ENCODE peak calls at places on chromosome 11, in six cellular contexts. S is mesendoderm, H is neuronal stem cell, T is H9, I is mesenchymal stem cell, J is H1. Q is an unnamed sample.

GRCh38 chr11:119049081-119049480 is 7.9 kb downstream of the HYOU1 start:
- DNase-seq in S (no peak), H (no peak), T (no peak), I (no peak), J (no peak), Q (no peak)

GRCh38 chr11:59011672-59012071 is 72.4 kb downstream of the GLYATL1 start:
- DNase-seq in S (peak; percentile 85), H (peak; percentile 47), T (peak; percentile 66), I (no peak), J (peak; percentile 65), Q (no peak)

GRCh38 chr11:19421134-19421533 is 180.4 kb upstream of the E2F8 start:
- DNase-seq in S (no peak), H (no peak), T (no peak), I (no peak), J (no peak), Q (no peak)

GRCh38 chr11:12535321-12535720 is 138.9 kb upstream of the TEAD1 start:
- DNase-seq in S (no peak), H (no peak), T (no peak), I (no peak), J (no peak), Q (no peak)

GRCh38 chr11:12156301-12157140 is 46.1 kb downstream of the MICAL2 start:
- DNase-seq in S (no peak), H (no peak), T (no peak), I (no peak), J (no peak), Q (no peak)

GRCh38 chr11:117197516-117198456 is 1.4 kb upstream of the TAGLN start:
- DNase-seq in S (peak; percentile 90), H (no peak), T (peak; percentile 87), I (no peak), J (peak; percentile 94), Q (peak; percentile 32)

GRCh38 chr11:133474461-133474860 is 57.8 kb downstream of the OPCML start:
- DNase-seq in S (no peak), H (no peak), T (no peak), I (no peak), J (no peak), Q (no peak)

GRCh38 chr11:3049430-3050243 is 7.6 kb downstream of the CARS1 start:
- DNase-seq in S (no peak), H (no peak), T (no peak), I (peak; percentile 99), J (no peak), Q (peak; percentile 98)

GRCh38 chr11:3119141-3119821 is 45.8 kb downstream of the OSBPL5 start:
- DNase-seq in S (no peak), H (no peak), T (no peak), I (no peak), J (no peak), Q (no peak)

GRCh38 chr11:132052904-132053303 is 682.5 kb downstream of the NTM start:
- DNase-seq in S (no peak), H (no peak), T (no peak), I (no peak), J (no peak), Q (no peak)

GRCh38 chr11:129320485-129320884 is 55.2 kb upstream of the BARX2 start:
- DNase-seq in S (no peak), H (no peak), T (no peak), I (no peak), J (peak; percentile 43), Q (no peak)

GRCh38 chr11:44752727-44753126 is 26.0 kb downstream of the TSPAN18 start:
- DNase-seq in S (no peak), H (no peak), T (no peak), I (no peak), J (no peak), Q (no peak)

GRCh38 chr11:14872032-14872431 is 20.0 kb downstream of the CYP2R1 start:
- DNase-seq in S (no peak), H (no peak), T (no peak), I (no peak), J (no peak), Q (peak; percentile 22)

GRCh38 chr11:7527029-7527428 is 13.2 kb downstream of the PPFIBP2 start:
- DNase-seq in S (no peak), H (no peak), T (no peak), I (no peak), J (no peak), Q (no peak)

GRCh38 chr11:86469491-86470388 is 95.1 kb downstream of the CCDC81 start:
- DNase-seq in S (no peak), H (no peak), T (no peak), I (peak; percentile 20), J (no peak), Q (no peak)

GRCh38 chr11:84855846-84856245 is 771.3 kb downstream of the DLG2 start:
- DNase-seq in S (peak; percentile 67), H (no peak), T (no peak), I (peak; percentile 36), J (no peak), Q (peak; percentile 47)

GRCh38 chr11:128898580-128899344 is 7.6 kb downstream of the KCNJ5 start:
- DNase-seq in S (no peak), H (no peak), T (no peak), I (no peak), J (no peak), Q (peak; percentile 66)

GRCh38 chr11:107705027-107705426 is 6.8 kb downstream of the SLN start:
- DNase-seq in S (no peak), H (no peak), T (no peak), I (peak; percentile 90), J (no peak), Q (peak; percentile 92)

GRCh38 chr11:61720597-61720996 is 31.8 kb upstream of the MYRF start:
- DNase-seq in S (no peak), H (no peak), T (no peak), I (no peak), J (no peak), Q (no peak)

GRCh38 chr11:270451-271208 is 7.6 kb upstream of the NLRP6 start:
- DNase-seq in S (no peak), H (no peak), T (peak; percentile 25), I (no peak), J (peak; percentile 43), Q (no peak)

GRCh38 chr11:18313985-18314763 is 7.8 kb downstream of the HPS5 start:
- DNase-seq in S (peak; percentile 57), H (no peak), T (no peak), I (peak; percentile 54), J (no peak), Q (peak; percentile 36)
- H2BK120ac ChIP-seq in S (no peak overlapping the region), H (no peak overlapping the region), T (no peak overlapping the region), I (no peak overlapping the region), J (no peak overlapping the region), Q (peak overlapping the region; percentile 59)

GRCh38 chr11:27028653-27029052 is 12.0 kb upstream of the BBOX1 start:
- DNase-seq in S (no peak), H (no peak), T (no peak), I (no peak), J (no peak), Q (no peak)

GRCh38 chr11:27025957-27026356 is 14.7 kb upstream of the BBOX1 start:
- DNase-seq in S (no peak), H (no peak), T (no peak), I (no peak), J (no peak), Q (no peak)

GRCh38 chr11:27031754-27032153 is 8.9 kb upstream of the BBOX1 start:
- DNase-seq in S (no peak), H (no peak), T (no peak), I (no peak), J (no peak), Q (no peak)
- H2BK120ac ChIP-seq in S (no peak overlapping the region), H (no peak overlapping the region), T (no peak overlapping the region), I (no peak overlapping the region), J (no peak overlapping the region), Q (no peak overlapping the region)

GRCh38 chr11:65786786-65787636 is at the start of gene OVOL1:
- DNase-seq in S (peak; percentile 67), H (no peak), T (peak; percentile 88), I (no peak), J (peak; percentile 76), Q (no peak)
- H2BK120ac ChIP-seq in S (no peak within 1 kb of the TSS), H (no peak within 1 kb of the TSS), T (no peak within 1 kb of the TSS), I (no peak within 1 kb of the TSS), J (no peak within 1 kb of the TSS), Q (no peak within 1 kb of the TSS)

GRCh38 chr11:67303989-67304411 is 670 bp downstream of the SSH3 start:
- DNase-seq in S (peak; percentile 70), H (no peak), T (peak; percentile 38), I (no peak), J (peak; percentile 64), Q (no peak)
- H2BK120ac ChIP-seq in S (no peak overlapping the region), H (no peak overlapping the region), T (no peak overlapping the region), I (peak overlapping the region; percentile 68), J (no peak overlapping the region), Q (no peak overlapping the region)

GRCh38 chr11:71301858-71302533 is 49.6 kb upstream of the SHANK2 start:
- DNase-seq in S (no peak), H (no peak), T (peak; percentile 14), I (no peak), J (peak; percentile 39), Q (no peak)
- H2BK120ac ChIP-seq in S (no peak overlapping the region), H (no peak overlapping the region), T (no peak overlapping the region), I (no peak overlapping the region), J (no peak overlapping the region), Q (peak overlapping the region; percentile 77)

GRCh38 chr11:78080818-78081495 is 1.3 kb upstream of the NDUFC2 start:
- DNase-seq in S (peak; percentile 52), H (no peak), T (no peak), I (peak; percentile 69), J (no peak), Q (peak; percentile 73)

GRCh38 chr11:78078218-78079167 is 1.2 kb downstream of the NDUFC2 start:
- DNase-seq in S (no peak), H (no peak), T (no peak), I (peak; percentile 12), J (peak; percentile 48), Q (no peak)

GRCh38 chr11:78080084-78080817 is 589 bp upstream of the NDUFC2 start:
- DNase-seq in S (no peak), H (no peak), T (no peak), I (no peak), J (no peak), Q (no peak)

GRCh38 chr11:78081583-78081982 is 1.9 kb upstream of the NDUFC2 start:
- DNase-seq in S (no peak), H (no peak), T (no peak), I (no peak), J (no peak), Q (no peak)

GRCh38 chr11:78079232-78080083 is at the start of gene NDUFC2:
- DNase-seq in S (peak; percentile 79), H (peak; percentile 64), T (peak; percentile 70), I (peak; percentile 85), J (peak; percentile 83), Q (peak; percentile 85)
- H2BK120ac ChIP-seq in S (no peak within 1 kb of the TSS), H (no peak within 1 kb of the TSS), T (no peak within 1 kb of the TSS), I (peak within 1 kb of the TSS; percentile 82), J (peak within 1 kb of the TSS; percentile 61), Q (peak within 1 kb of the TSS; percentile 92)

GRCh38 chr11:45919806-45920530 is 2.3 kb upstream of the PEX16 start:
- DNase-seq in S (peak; percentile 34), H (no peak), T (no peak), I (no peak), J (no peak), Q (no peak)

GRCh38 chr11:45918331-45918941 is 759 bp upstream of the PEX16 start:
- DNase-seq in S (peak; percentile 73), H (peak; percentile 56), T (peak; percentile 85), I (peak; percentile 84), J (peak; percentile 86), Q (peak; percentile 64)

GRCh38 chr11:45919276-45919675 is 1.6 kb upstream of the PEX16 start:
- DNase-seq in S (no peak), H (no peak), T (no peak), I (no peak), J (no peak), Q (no peak)

GRCh38 chr11:45917286-45917622 is 423 bp downstream of the PEX16 start:
- DNase-seq in S (no peak), H (no peak), T (no peak), I (no peak), J (no peak), Q (no peak)

GRCh38 chr11:45917623-45918330 is at the start of gene PEX16:
- DNase-seq in S (peak; percentile 98), H (peak; percentile 95), T (peak; percentile 97), I (peak; percentile 100), J (peak; percentile 88), Q (peak; percentile 100)
- H2BK120ac ChIP-seq in S (no peak within 1 kb of the TSS), H (no peak within 1 kb of the TSS), T (no peak within 1 kb of the TSS), I (no peak within 1 kb of the TSS), J (no peak within 1 kb of the TSS), Q (peak within 1 kb of the TSS; percentile 52)

Q was measured in IMR-90.